ENCODE peak calls at places on chromosomes 6 and 20, in five cellular contexts. One of them, this sample, is unnamed.

GRCh38 chr20:63930971-63931553 is 25.2 kb downstream of the UCKL1 start:
- DNase-seq in HepG2: no peak
- DNase-seq in GM12878: no peak
- DNase-seq in K562: no peak
- DNase-seq in SK-N-SH: no peak
- DNase-seq in this sample: no peak

GRCh38 chr20:23641936-23642751 is 4.4 kb upstream of the CST3 start:
- DNase-seq in SK-N-SH: no peak
- DNase-seq in K562: no peak
- DNase-seq in HepG2: no peak
- DNase-seq in GM12878: no peak
- DNase-seq in this sample: no peak

GRCh38 chr20:37202267-37202943 is 23.1 kb upstream of the MROH8 start:
- DNase-seq in GM12878: no peak
- DNase-seq in HepG2: peak
- DNase-seq in K562: peak
- DNase-seq in SK-N-SH: peak
- DNase-seq in this sample: peak

GRCh38 chr20:17721802-17722486 is 22.2 kb downstream of the BANF2 start:
- DNase-seq in K562: no peak
- DNase-seq in GM12878: no peak
- DNase-seq in HepG2: peak
- DNase-seq in SK-N-SH: no peak
- DNase-seq in this sample: no peak

GRCh38 chr6:83518946-83519489 is 6.7 kb downstream of the PRSS35 start:
- DNase-seq in K562: no peak
- DNase-seq in SK-N-SH: peak
- DNase-seq in HepG2: no peak
- DNase-seq in GM12878: no peak
- DNase-seq in this sample: no peak

GRCh38 chr6:33546766-33547165 is 33.3 kb downstream of the BAK1 start:
- DNase-seq in SK-N-SH: no peak
- DNase-seq in HepG2: no peak
- DNase-seq in GM12878: no peak
- DNase-seq in K562: no peak
- DNase-seq in this sample: no peak

GRCh38 chr20:50418890-50419642 is 91.1 kb upstream of the PTPN1 start:
- DNase-seq in SK-N-SH: no peak
- DNase-seq in HepG2: no peak
- DNase-seq in GM12878: no peak
- DNase-seq in K562: no peak
- DNase-seq in this sample: no peak

GRCh38 chr6:33929575-33930288 is 125.9 kb upstream of the MLN start:
- DNase-seq in HepG2: no peak
- DNase-seq in K562: no peak
- DNase-seq in GM12878: no peak
- DNase-seq in SK-N-SH: no peak
- DNase-seq in this sample: no peak

GRCh38 chr6:12803486-12803885 is 86.9 kb downstream of the PHACTR1 start:
- DNase-seq in SK-N-SH: no peak
- DNase-seq in GM12878: no peak
- DNase-seq in HepG2: no peak
- DNase-seq in K562: no peak
- DNase-seq in this sample: no peak

GRCh38 chr6:14333556-14334305 is 216.2 kb downstream of the CD83 start:
- DNase-seq in SK-N-SH: no peak
- DNase-seq in HepG2: no peak
- DNase-seq in GM12878: no peak
- DNase-seq in K562: no peak
- DNase-seq in this sample: no peak

GRCh38 chr6:140879861-140880260 is 1252.9 kb upstream of the GJE1 start:
- DNase-seq in GM12878: no peak
- DNase-seq in SK-N-SH: no peak
- DNase-seq in K562: no peak
- DNase-seq in HepG2: no peak
- DNase-seq in this sample: no peak

GRCh38 chr6:133939778-133940667 is 13.0 kb upstream of the TBPL1 start:
- DNase-seq in GM12878: no peak
- DNase-seq in SK-N-SH: no peak
- DNase-seq in K562: no peak
- DNase-seq in HepG2: peak
- DNase-seq in this sample: no peak

GRCh38 chr20:4073852-4074741 is 58.7 kb upstream of the RNF24 start:
- DNase-seq in K562: no peak
- DNase-seq in GM12878: no peak
- DNase-seq in HepG2: no peak
- DNase-seq in SK-N-SH: no peak
- DNase-seq in this sample: peak

GRCh38 chr20:45510242-45510862 is 5.1 kb downstream of the SPINT3 start:
- DNase-seq in SK-N-SH: no peak
- DNase-seq in K562: no peak
- DNase-seq in GM12878: no peak
- DNase-seq in HepG2: no peak
- DNase-seq in this sample: no peak

GRCh38 chr6:41721396-41721795 is 14.0 kb downstream of the TFEB start:
- DNase-seq in K562: no peak
- DNase-seq in SK-N-SH: no peak
- DNase-seq in GM12878: no peak
- DNase-seq in HepG2: no peak
- DNase-seq in this sample: no peak

GRCh38 chr20:12241065-12241464 is 323.4 kb downstream of the BTBD3 start:
- DNase-seq in K562: no peak
- DNase-seq in HepG2: no peak
- DNase-seq in GM12878: no peak
- DNase-seq in SK-N-SH: no peak
- DNase-seq in this sample: no peak

GRCh38 chr6:134740473-134741192 is 209.3 kb downstream of the ALDH8A1 start:
- DNase-seq in K562: no peak
- DNase-seq in SK-N-SH: peak
- DNase-seq in HepG2: no peak
- DNase-seq in GM12878: no peak
- DNase-seq in this sample: no peak

GRCh38 chr20:1761116-1761515 is 103.5 kb upstream of the SIRPG start:
- DNase-seq in HepG2: no peak
- DNase-seq in K562: no peak
- DNase-seq in GM12878: no peak
- DNase-seq in SK-N-SH: no peak
- DNase-seq in this sample: no peak

GRCh38 chr20:2599265-2600060 is 53.0 kb upstream of the NOP56 start:
- DNase-seq in K562: no peak
- DNase-seq in GM12878: no peak
- DNase-seq in HepG2: no peak
- DNase-seq in SK-N-SH: no peak
- DNase-seq in this sample: no peak

GRCh38 chr20:1533059-1533458 is 24.4 kb downstream of the SIRPD start:
- DNase-seq in SK-N-SH: no peak
- DNase-seq in GM12878: no peak
- DNase-seq in K562: no peak
- DNase-seq in HepG2: no peak
- DNase-seq in this sample: no peak

GRCh38 chr20:45913105-45913504 is 1.1 kb upstream of the PLTP start:
- DNase-seq in K562: no peak
- DNase-seq in HepG2: no peak
- DNase-seq in GM12878: no peak
- DNase-seq in SK-N-SH: no peak
- DNase-seq in this sample: no peak

GRCh38 chr20:23366384-23366783 is 4.4 kb downstream of the GZF1 start:
- DNase-seq in SK-N-SH: no peak
- DNase-seq in HepG2: no peak
- DNase-seq in GM12878: no peak
- DNase-seq in K562: no peak
- DNase-seq in this sample: no peak

GRCh38 chr6:159852877-159853276 is 37.9 kb upstream of the MAS1 start:
- DNase-seq in HepG2: no peak
- DNase-seq in GM12878: no peak
- DNase-seq in SK-N-SH: no peak
- DNase-seq in K562: no peak
- DNase-seq in this sample: no peak

GRCh38 chr6:143513410-143513809 is 1.9 kb upstream of the FUCA2 start:
- DNase-seq in SK-N-SH: peak
- DNase-seq in K562: peak
- DNase-seq in HepG2: peak
- DNase-seq in GM12878: no peak
- DNase-seq in this sample: peak

GRCh38 chr20:48076772-48077171 is 291.5 kb upstream of the SULF2 start:
- DNase-seq in HepG2: no peak
- DNase-seq in SK-N-SH: no peak
- DNase-seq in K562: no peak
- DNase-seq in GM12878: no peak
- DNase-seq in this sample: no peak

GRCh38 chr6:169190144-169190584 is 63.5 kb downstream of the THBS2 start:
- DNase-seq in GM12878: no peak
- DNase-seq in HepG2: no peak
- DNase-seq in SK-N-SH: no peak
- DNase-seq in K562: no peak
- DNase-seq in this sample: no peak

GRCh38 chr6:107816818-107817217 is 7.3 kb downstream of the SCML4 start:
- DNase-seq in GM12878: no peak
- DNase-seq in HepG2: peak
- DNase-seq in K562: no peak
- DNase-seq in SK-N-SH: no peak
- DNase-seq in this sample: no peak

GRCh38 chr6:3518356-3518841 is 61.5 kb upstream of the SLC22A23 start:
- DNase-seq in GM12878: no peak
- DNase-seq in HepG2: peak
- DNase-seq in K562: no peak
- DNase-seq in SK-N-SH: no peak
- DNase-seq in this sample: no peak

GRCh38 chr6:32190946-32191677 is 1.1 kb upstream of the PBX2 start:
- DNase-seq in K562: no peak
- DNase-seq in HepG2: no peak
- DNase-seq in SK-N-SH: no peak
- DNase-seq in GM12878: no peak
- DNase-seq in this sample: no peak

GRCh38 chr20:5513975-5514516 is 197.3 kb upstream of the PROKR2 start:
- DNase-seq in HepG2: peak
- DNase-seq in GM12878: no peak
- DNase-seq in SK-N-SH: no peak
- DNase-seq in K562: no peak
- DNase-seq in this sample: no peak

DNA sequence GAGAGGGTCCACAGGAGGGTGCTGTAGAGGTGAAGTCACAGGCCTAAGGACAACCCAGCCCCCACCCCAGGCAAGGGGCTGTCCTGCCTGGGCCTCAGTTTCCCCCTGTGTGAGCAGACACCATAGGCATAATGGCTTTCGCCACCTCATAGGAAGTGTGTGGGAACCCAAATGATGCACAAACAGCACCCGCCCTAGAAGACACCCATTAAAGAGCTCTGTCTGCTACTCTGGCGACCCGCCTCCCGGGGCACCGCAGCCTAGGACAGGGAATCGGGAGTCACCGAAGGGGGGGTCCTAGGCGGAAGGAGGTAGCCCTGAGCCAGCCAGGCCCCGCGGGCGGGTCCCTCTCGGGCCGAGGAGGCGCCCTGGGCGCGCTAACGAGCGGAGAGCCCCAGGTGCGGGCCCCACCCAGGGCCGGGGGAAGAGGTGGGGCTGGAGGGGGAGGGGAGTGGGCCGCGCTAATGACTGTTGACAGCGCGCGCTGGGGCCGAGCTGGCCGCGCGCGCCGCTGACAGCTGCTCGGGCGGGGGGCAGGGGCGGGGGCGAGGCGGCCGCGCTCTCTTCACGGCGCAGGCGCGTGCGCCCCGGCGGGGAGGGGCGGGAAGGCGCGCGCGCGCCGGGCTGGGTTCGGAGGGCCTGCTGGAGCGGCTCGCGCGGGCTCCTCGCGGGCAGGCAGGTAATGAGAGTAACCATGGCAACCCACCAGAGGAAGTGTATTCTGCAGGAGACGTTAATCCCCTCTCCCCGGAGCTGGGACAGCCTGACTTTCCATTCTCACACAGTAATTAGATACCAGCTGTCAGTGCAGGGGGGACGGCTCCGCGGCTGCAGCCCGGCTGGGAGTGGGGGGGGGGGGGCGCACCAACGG is 48.9 kb downstream of the NOL4L start:
- DNase-seq in SK-N-SH: peak
- DNase-seq in HepG2: peak
- DNase-seq in K562: peak
- DNase-seq in GM12878: no peak
- DNase-seq in this sample: peak
- H3K27ac ChIP-seq in SK-N-SH: no peak
- H3K27ac ChIP-seq in HepG2: peak
- H3K27ac ChIP-seq in K562: peak
- H3K27ac ChIP-seq in GM12878: peak
- H3K27ac ChIP-seq in this sample: no peak

GRCh38 chr20:58431134-58431533 is 42.1 kb downstream of the VAPB start:
- DNase-seq in SK-N-SH: no peak
- DNase-seq in K562: no peak
- DNase-seq in GM12878: no peak
- DNase-seq in HepG2: no peak
- DNase-seq in this sample: no peak

GRCh38 chr20:58435237-58435636 is 46.2 kb downstream of the VAPB start:
- DNase-seq in SK-N-SH: no peak
- DNase-seq in GM12878: no peak
- DNase-seq in K562: no peak
- DNase-seq in HepG2: no peak
- DNase-seq in this sample: no peak

GRCh38 chr20:58433759-58434158 is 44.7 kb downstream of the VAPB start:
- DNase-seq in K562: peak
- DNase-seq in SK-N-SH: no peak
- DNase-seq in HepG2: no peak
- DNase-seq in GM12878: no peak
- DNase-seq in this sample: no peak

GRCh38 chr20:58433029-58433657 is 44.1 kb downstream of the VAPB start:
- DNase-seq in HepG2: no peak
- DNase-seq in GM12878: no peak
- DNase-seq in K562: no peak
- DNase-seq in SK-N-SH: no peak
- DNase-seq in this sample: no peak

GRCh38 chr20:58432190-58432954 is 43.3 kb downstream of the VAPB start:
- DNase-seq in GM12878: no peak
- DNase-seq in HepG2: no peak
- DNase-seq in SK-N-SH: no peak
- DNase-seq in K562: no peak
- DNase-seq in this sample: peak
- TF ChIP-seq GABPA in GM12878: no peak
- TF ChIP-seq GABPA in HepG2: no peak
- TF ChIP-seq GABPA in SK-N-SH: no peak
- TF ChIP-seq GABPA in K562: no peak
- TF ChIP-seq GABPA in this sample: no peak

DNA sequence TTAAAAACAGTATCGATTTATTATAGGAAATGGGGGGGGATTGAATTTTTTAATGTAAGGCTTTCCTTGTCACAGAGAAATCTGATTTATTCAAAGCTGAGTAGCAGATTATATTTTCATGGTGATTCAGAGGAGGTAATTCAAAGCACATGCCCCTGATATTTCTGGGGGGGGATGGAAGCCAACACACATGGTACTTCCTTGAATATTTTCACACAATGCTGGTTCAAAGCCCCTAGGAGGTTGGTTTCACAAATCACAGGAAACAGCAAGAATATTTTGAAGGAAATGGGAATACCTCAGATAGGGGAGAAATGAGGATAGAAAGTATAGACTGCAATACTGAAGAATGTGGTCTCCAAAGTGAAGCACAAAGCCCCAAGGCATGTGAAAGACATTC is 98.8 kb downstream of the RTN4IP1 start:
- DNase-seq in HepG2: no peak
- DNase-seq in K562: no peak
- DNase-seq in GM12878: no peak
- DNase-seq in SK-N-SH: no peak
- DNase-seq in this sample: no peak
- TF ChIP-seq REST in HepG2: no peak
- TF ChIP-seq REST in K562: no peak
- TF ChIP-seq REST in GM12878: no peak
- TF ChIP-seq REST in SK-N-SH: no peak
- TF ChIP-seq REST in this sample: no peak

GRCh38 chr6:38813026-38813425 is 97.9 kb downstream of the DNAH8 start:
- DNase-seq in SK-N-SH: no peak
- DNase-seq in GM12878: no peak
- DNase-seq in HepG2: no peak
- DNase-seq in K562: no peak
- DNase-seq in this sample: no peak
- H3K27ac ChIP-seq in SK-N-SH: no peak
- H3K27ac ChIP-seq in GM12878: no peak
- H3K27ac ChIP-seq in HepG2: no peak
- H3K27ac ChIP-seq in K562: no peak
- H3K27ac ChIP-seq in this sample: no peak

This sample was measured in HL-60.